ENCODE peak calls at places on chromosomes 12 and 14, in four cellular contexts. C is HepG2, Z is SK-N-SH, U is GM12878. P is an unnamed sample.

GRCh38 chr14:105317546-105317945 is 3.0 kb downstream of the PACS2 start:
- DNase-seq in U (no peak), C (no peak), Z (peak; percentile 31), P (no peak)

GRCh38 chr14:101475468-101476257 is 85.6 kb upstream of the DIO3 start:
- DNase-seq in Z (no peak), U (no peak), C (peak; percentile 29), P (peak; percentile 72)

GRCh38 chr12:119528241-119528640 is 65.3 kb upstream of the TMEM233 start:
- DNase-seq in Z (no peak), C (no peak), U (no peak), P (peak; percentile 11)

GRCh38 chr14:99273025-99273723 is 1.2 kb upstream of the BCL11B start:
- DNase-seq in U (no peak), Z (peak; percentile 43), C (peak; percentile 16), P (peak; percentile 77)

GRCh38 chr12:75978677-75979076 is 52.9 kb downstream of the PHLDA1 start:
- DNase-seq in Z (no peak), U (no peak), C (no peak), P (no peak)

GRCh38 chr12:21881950-21882349 is 59.3 kb downstream of the ABCC9 start:
- DNase-seq in Z (no peak), C (no peak), U (no peak), P (no peak)

GRCh38 chr12:10717410-10717809 is 5.7 kb downstream of the YBX3 start:
- DNase-seq in U (no peak), Z (no peak), C (no peak), P (no peak)

GRCh38 chr14:59511916-59512530 is 27.7 kb downstream of the JKAMP start:
- DNase-seq in C (no peak), U (no peak), Z (peak; percentile 61), P (peak; percentile 9)

GRCh38 chr14:70009961-70010360 is 130.7 kb downstream of the SMOC1 start:
- DNase-seq in C (no peak), U (no peak), Z (peak; percentile 25), P (no peak)

GRCh38 chr12:57755454-57756372 is 810 bp downstream of the MARCHF9 start:
- DNase-seq in C (no peak), Z (peak; percentile 68), U (no peak), P (no peak)

GRCh38 chr12:89844539-89844938 is 135.9 kb upstream of the ATP2B1 start:
- DNase-seq in C (no peak), U (no peak), Z (no peak), P (no peak)

GRCh38 chr12:49524660-49525324 is 14.0 kb upstream of the KCNH3 start:
- DNase-seq in Z (no peak), U (no peak), C (no peak), P (no peak)

GRCh38 chr12:92553389-92553788 is 149.4 kb upstream of the PLEKHG7 start:
- DNase-seq in Z (no peak), C (no peak), U (no peak), P (no peak)

GRCh38 chr12:69708649-69709048 is 9.5 kb upstream of the BEST3 start:
- DNase-seq in C (no peak), Z (no peak), U (no peak), P (peak; percentile 14)

GRCh38 chr12:93137656-93138612 is 208.8 kb upstream of the EEA1 start:
- DNase-seq in U (no peak), C (no peak), Z (no peak), P (peak; percentile 40)

GRCh38 chr14:96582995-96583394 is 80.8 kb downstream of the PAPOLA start:
- DNase-seq in C (no peak), Z (peak; percentile 14), U (no peak), P (no peak)

GRCh38 chr12:16955083-16955657 is 349.2 kb upstream of the LMO3 start:
- DNase-seq in C (no peak), U (no peak), Z (no peak), P (peak; percentile 26)

GRCh38 chr12:22543246-22544037 is 900 bp downstream of the C2CD5 start:
- DNase-seq in C (peak; percentile 27), U (peak; percentile 48), Z (no peak), P (peak; percentile 50)

GRCh38 chr14:61484826-61485584 is 163.6 kb downstream of the PRKCH start:
- DNase-seq in C (no peak), U (no peak), Z (peak; percentile 60), P (no peak)

GRCh38 chr14:96077983-96078686 is 39.0 kb downstream of the C14orf132 start:
- DNase-seq in Z (peak; percentile 22), C (no peak), U (peak; percentile 31), P (no peak)

GRCh38 chr14:92646952-92647461 is 101.4 kb downstream of the LGMN start:
- DNase-seq in U (no peak), Z (no peak), C (no peak), P (no peak)

GRCh38 chr14:35332517-35333346 is 40.5 kb downstream of the PSMA6 start:
- DNase-seq in Z (peak; percentile 22), C (no peak), U (no peak), P (no peak)

GRCh38 chr12:108337235-108338223 is 1.6 kb downstream of the CMKLR1 start:
- DNase-seq in C (peak; percentile 26), U (no peak), Z (peak; percentile 72), P (peak; percentile 60)

GRCh38 chr14:52315355-52315718 is 1.2 kb downstream of the PTGER2 start:
- DNase-seq in U (no peak), Z (no peak), C (no peak), P (no peak)

GRCh38 chr12:108442077-108442476 is 73.0 kb upstream of the FICD start:
- DNase-seq in U (no peak), C (no peak), Z (no peak), P (no peak)

GRCh38 chr12:54479421-54479820 is 6.0 kb upstream of the GTSF1 start:
- DNase-seq in Z (no peak), C (no peak), U (no peak), P (no peak)

GRCh38 chr12:128543493-128543892 is 276.5 kb downstream of the TMEM132C start:
- DNase-seq in Z (no peak), C (no peak), U (no peak), P (no peak)

GRCh38 chr12:69091447-69092022 is 147.8 kb upstream of the CPSF6 start:
- DNase-seq in U (no peak), C (no peak), Z (no peak), P (no peak)

GRCh38 chr12:47717443-47718193 is 7.7 kb downstream of the ENDOU start:
- DNase-seq in Z (peak; percentile 88), U (no peak), C (peak; percentile 42), P (peak; percentile 91)

GRCh38 chr12:58877243-58877743 is 43.0 kb downstream of the LRIG3 start:
- DNase-seq in U (no peak), C (peak; percentile 35), Z (no peak), P (peak; percentile 74)

GRCh38 chr12:2215709-2216560 is 163.1 kb downstream of the CACNA1C start:
- DNase-seq in U (no peak), C (no peak), Z (no peak), P (no peak)

GRCh38 chr12:29612912-29613311 is 115.4 kb upstream of the OVCH1 start:
- DNase-seq in U (no peak), C (no peak), Z (no peak), P (no peak)

GRCh38 chr12:29611906-29612305 is 114.4 kb upstream of the OVCH1 start:
- DNase-seq in C (no peak), Z (no peak), U (no peak), P (no peak)

GRCh38 chr12:29610473-29611174 is 113.1 kb upstream of the OVCH1 start:
- DNase-seq in Z (peak; percentile 4), U (no peak), C (no peak), P (no peak)

GRCh38 chr12:29608581-29608980 is 111.1 kb upstream of the OVCH1 start:
- DNase-seq in U (no peak), C (no peak), Z (no peak), P (no peak)

GRCh38 chr12:29609431-29610215 is 112.1 kb upstream of the OVCH1 start:
- DNase-seq in Z (no peak), U (no peak), C (no peak), P (no peak)
- H3K27ac ChIP-seq in Z (no peak overlapping the region), U (no peak overlapping the region), C (no peak overlapping the region), P (no peak overlapping the region)

DNA sequence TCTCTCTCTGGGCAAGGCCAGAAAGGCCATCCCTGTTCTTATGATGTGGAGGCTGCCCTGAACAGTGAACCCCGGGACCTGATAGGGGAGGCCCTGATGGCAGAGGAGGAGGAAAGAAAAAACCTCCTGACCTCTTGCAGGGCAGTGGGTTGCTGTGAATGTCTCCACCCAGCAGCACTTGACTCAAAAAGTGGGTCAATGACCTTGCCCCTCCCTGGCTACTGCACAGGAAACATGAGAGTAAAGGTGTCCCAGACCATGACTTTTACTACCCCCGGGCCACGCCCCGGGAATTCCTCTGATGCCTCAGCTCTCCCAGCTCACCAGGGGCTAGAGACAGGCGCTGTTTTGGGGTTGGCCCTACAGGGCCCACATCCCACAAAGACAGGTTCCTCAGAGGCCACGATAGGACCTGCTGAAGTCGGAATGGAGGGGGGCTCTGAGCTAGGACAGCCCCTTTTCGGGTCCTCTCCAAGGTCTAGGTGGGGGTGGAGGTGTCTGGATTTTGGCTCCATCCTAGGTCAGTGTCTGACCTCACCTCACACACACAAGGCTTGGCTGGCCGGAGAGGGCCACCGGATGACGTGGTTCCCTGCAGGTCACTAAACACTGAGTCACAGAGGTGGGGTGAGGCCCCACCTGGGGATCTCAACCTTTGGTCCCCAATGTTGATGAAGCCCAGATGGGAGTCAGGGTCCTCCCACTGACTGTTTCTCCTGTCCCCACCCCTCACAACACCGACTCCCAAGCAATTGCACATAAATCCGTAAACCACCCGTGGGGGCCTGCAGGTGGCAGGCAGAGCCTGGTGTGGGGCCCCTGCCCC is 1.6 kb downstream of the RHOF start:
- DNase-seq in C (peak; percentile 91), U (no peak), Z (no peak), P (no peak)
- TF ChIP-seq PBX3 in C (no peak), U (no peak), Z (no peak), P (no peak)

GRCh38 chr14:77088645-77089044 is 9.4 kb upstream of the CIPC start:
- DNase-seq in Z (no peak), U (no peak), C (no peak), P (no peak)

GRCh38 chr14:77086951-77087350 is 11.1 kb upstream of the CIPC start:
- DNase-seq in U (no peak), C (no peak), Z (no peak), P (no peak)

GRCh38 chr14:77088219-77088618 is 9.8 kb upstream of the CIPC start:
- DNase-seq in C (no peak), Z (no peak), U (no peak), P (no peak)

GRCh38 chr14:77086017-77086727 is 11.9 kb upstream of the CIPC start:
- DNase-seq in Z (no peak), U (no peak), C (peak; percentile 25), P (peak; percentile 35)

GRCh38 chr14:77087631-77088030 is 10.4 kb upstream of the CIPC start:
- DNase-seq in Z (no peak), U (no peak), C (no peak), P (no peak)
- H3K27ac ChIP-seq in Z (no peak overlapping the region), U (no peak overlapping the region), C (no peak overlapping the region), P (no peak overlapping the region)

GRCh38 chr12:14714437-14714836 is 18.0 kb upstream of the GUCY2C start:
- DNase-seq in Z (no peak), U (no peak), C (no peak), P (no peak)

DNA sequence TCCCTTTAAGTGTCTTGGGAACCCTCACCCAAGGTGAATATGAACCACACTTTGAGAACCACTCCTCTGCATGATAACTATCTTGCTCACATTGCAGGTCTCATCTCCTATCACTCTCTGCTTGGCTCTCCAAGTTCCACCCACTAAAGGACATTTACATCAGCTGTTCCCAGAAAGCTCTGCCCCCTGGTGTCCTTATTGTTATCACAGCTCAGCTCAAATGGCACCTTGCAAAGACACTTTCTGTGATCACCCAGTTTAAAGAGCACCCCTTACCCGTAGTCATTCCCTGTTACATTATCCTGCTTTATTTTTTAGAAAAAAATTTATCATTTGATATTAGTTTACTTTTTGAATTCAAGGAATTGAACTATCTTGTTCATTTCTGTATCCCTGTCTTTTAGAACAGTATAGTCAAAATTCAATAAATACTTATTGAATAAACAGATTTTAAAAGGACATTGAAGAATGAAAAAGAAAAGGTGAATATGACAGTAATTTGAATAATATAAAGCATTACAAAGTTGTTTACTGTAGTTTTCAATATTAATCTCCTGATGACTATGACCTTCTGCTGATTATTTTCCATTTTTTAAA is 20.5 kb upstream of the GUCY2C start:
- DNase-seq in Z (peak; percentile 44), C (peak; percentile 52), U (no peak), P (peak; percentile 22)
- TF ChIP-seq PBX3 in Z (no peak), C (no peak), U (no peak), P (no peak)